ENCODE peak calls at places on chromosomes 16 and 17, in four cellular contexts. One of them, this sample, is unnamed.

GRCh38 chr17:77905266-77905665 is 53.2 kb upstream of the TNRC6C start:
- DNase-seq in trophoblast cell: no peak
- DNase-seq in GM23248: no peak
- DNase-seq in GM12878: no peak
- DNase-seq in this sample: no peak

GRCh38 chr17:78951967-78952551 is 26.9 kb upstream of the TIMP2 start:
- DNase-seq in trophoblast cell: no peak
- DNase-seq in GM12878: no peak
- DNase-seq in GM23248: no peak
- DNase-seq in this sample: no peak

GRCh38 chr17:42673885-42674754 is 2.7 kb downstream of the PLEKHH3 start:
- DNase-seq in GM12878: no peak
- DNase-seq in trophoblast cell: peak; percentile 15
- DNase-seq in GM23248: peak; percentile 70
- DNase-seq in this sample: no peak

GRCh38 chr16:13540771-13541170 is 379.2 kb upstream of the ERCC4 start:
- DNase-seq in trophoblast cell: no peak
- DNase-seq in GM23248: no peak
- DNase-seq in GM12878: no peak
- DNase-seq in this sample: no peak

GRCh38 chr16:49615606-49616005 is 240.3 kb downstream of the ZNF423 start:
- DNase-seq in GM23248: no peak
- DNase-seq in trophoblast cell: no peak
- DNase-seq in GM12878: no peak
- DNase-seq in this sample: no peak

GRCh38 chr17:44546711-44547606 is 10.3 kb upstream of the FZD2 start:
- DNase-seq in GM23248: peak; percentile 76
- DNase-seq in GM12878: no peak
- DNase-seq in trophoblast cell: peak; percentile 29
- DNase-seq in this sample: no peak

GRCh38 chr17:21024024-21024423 is 18.8 kb downstream of the USP22 start:
- DNase-seq in GM23248: no peak
- DNase-seq in trophoblast cell: no peak
- DNase-seq in GM12878: no peak
- DNase-seq in this sample: no peak

GRCh38 chr16:78783570-78784079 is 684.2 kb downstream of the WWOX start:
- DNase-seq in trophoblast cell: no peak
- DNase-seq in GM12878: no peak
- DNase-seq in GM23248: no peak
- DNase-seq in this sample: no peak

GRCh38 chr17:57158296-57158695 is 73.2 kb downstream of the AKAP1 start:
- DNase-seq in GM12878: no peak
- DNase-seq in trophoblast cell: peak; percentile 23
- DNase-seq in GM23248: peak; percentile 37
- DNase-seq in this sample: no peak

GRCh38 chr16:20740901-20741491 is 622 bp downstream of the THUMPD1 start:
- DNase-seq in trophoblast cell: peak; percentile 83
- DNase-seq in GM23248: peak; percentile 92
- DNase-seq in GM12878: peak; percentile 53
- DNase-seq in this sample: no peak

GRCh38 chr16:4376126-4376819 is 4.6 kb downstream of the VASN start:
- DNase-seq in trophoblast cell: peak; percentile 56
- DNase-seq in GM23248: peak; percentile 94
- DNase-seq in GM12878: no peak
- DNase-seq in this sample: no peak

GRCh38 chr16:56424791-56425438 is 430 bp downstream of the AMFR start:
- DNase-seq in GM23248: peak; percentile 50
- DNase-seq in trophoblast cell: no peak
- DNase-seq in GM12878: no peak
- DNase-seq in this sample: no peak

GRCh38 chr17:17479209-17479608 is 2.4 kb downstream of the MED9 start:
- DNase-seq in GM23248: no peak
- DNase-seq in trophoblast cell: no peak
- DNase-seq in GM12878: no peak
- DNase-seq in this sample: no peak

GRCh38 chr16:52497067-52497816 is 49.7 kb downstream of the TOX3 start:
- DNase-seq in GM23248: no peak
- DNase-seq in trophoblast cell: no peak
- DNase-seq in GM12878: no peak
- DNase-seq in this sample: no peak

GRCh38 chr17:15885770-15886169 is 59.2 kb upstream of the ADORA2B start:
- DNase-seq in trophoblast cell: no peak
- DNase-seq in GM23248: peak; percentile 36
- DNase-seq in GM12878: no peak
- DNase-seq in this sample: no peak

GRCh38 chr17:10631048-10631700 is 25.9 kb downstream of the MYH3 start:
- DNase-seq in GM23248: peak; percentile 52
- DNase-seq in trophoblast cell: peak; percentile 62
- DNase-seq in GM12878: no peak
- DNase-seq in this sample: no peak

GRCh38 chr17:76923491-76923890 is 55.3 kb downstream of the MGAT5B start:
- DNase-seq in GM23248: no peak
- DNase-seq in GM12878: no peak
- DNase-seq in trophoblast cell: no peak
- DNase-seq in this sample: no peak

GRCh38 chr17:76625496-76625895 is 18.1 kb downstream of the ST6GALNAC1 start:
- DNase-seq in GM23248: no peak
- DNase-seq in trophoblast cell: no peak
- DNase-seq in GM12878: no peak
- DNase-seq in this sample: no peak

DNA sequence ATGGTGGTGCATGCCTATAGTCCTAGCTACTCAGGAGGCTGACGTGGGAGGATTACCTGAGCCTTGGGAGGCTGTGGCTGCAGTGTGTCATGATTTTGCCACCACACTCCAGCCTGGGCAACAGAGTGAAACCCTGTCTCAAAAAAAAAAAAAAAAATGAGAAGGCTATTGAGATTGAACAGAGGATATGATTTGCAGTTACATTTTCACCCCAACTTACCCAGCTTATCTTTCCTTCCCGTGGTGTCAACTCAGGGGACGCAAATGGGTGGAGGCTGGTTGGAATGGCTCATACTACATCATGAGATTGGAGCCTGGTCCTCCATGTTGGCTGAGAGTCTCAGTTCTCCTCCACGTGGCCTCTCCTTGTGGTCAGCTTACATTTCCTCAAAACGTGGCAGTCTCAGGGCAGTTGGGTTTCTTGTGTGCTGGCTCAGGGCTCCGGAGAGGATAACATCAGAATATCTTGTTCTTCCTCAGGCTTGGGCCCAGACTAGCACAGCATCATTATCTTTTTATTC is 17.2 kb upstream of the NSMCE1 start:
- DNase-seq in GM12878: no peak
- DNase-seq in GM23248: peak; percentile 50
- DNase-seq in trophoblast cell: no peak
- DNase-seq in this sample: no peak
- H3K9ac ChIP-seq in GM12878: no peak overlapping the region
- H3K9ac ChIP-seq in GM23248: peak overlapping the region; percentile 9
- H3K9ac ChIP-seq in trophoblast cell: no peak overlapping the region
- H3K9ac ChIP-seq in this sample: no peak overlapping the region

DNA sequence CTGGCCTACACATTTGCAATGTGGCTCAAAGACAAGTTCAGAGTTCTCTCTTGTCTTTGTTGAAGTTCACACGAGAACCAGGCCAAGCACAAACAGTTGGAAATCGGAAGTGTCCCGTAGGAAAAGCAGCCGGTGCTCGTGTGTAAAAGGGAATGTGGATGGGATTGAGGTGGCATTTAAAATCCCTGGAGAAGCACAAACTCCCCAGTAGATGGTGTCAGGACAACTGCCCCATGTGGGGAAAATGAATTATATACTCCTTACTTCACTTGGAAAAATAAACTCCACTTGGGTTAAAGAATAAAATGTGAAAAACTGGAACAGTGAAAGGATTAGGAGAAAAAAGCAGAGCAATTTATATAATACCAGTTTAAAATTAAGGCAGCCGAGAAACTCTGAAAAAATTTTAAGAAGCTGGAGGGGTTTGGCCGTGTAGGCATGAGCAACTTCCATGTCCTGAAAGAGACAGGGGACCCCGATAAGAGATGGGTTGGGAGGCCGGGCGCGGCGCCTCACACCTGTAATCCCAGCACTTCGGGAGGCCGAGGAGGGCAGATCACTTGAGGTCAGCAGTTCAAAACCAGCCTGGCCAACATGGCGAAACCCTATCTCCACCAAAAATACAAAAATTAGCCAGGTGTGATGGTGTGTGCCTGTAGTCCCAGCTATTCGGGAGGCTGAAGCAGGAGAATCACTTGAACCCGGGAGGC is 28.1 kb downstream of the CBFA2T3 start:
- DNase-seq in GM23248: peak; percentile 17
- DNase-seq in trophoblast cell: no peak
- DNase-seq in GM12878: no peak
- DNase-seq in this sample: no peak
- H3K27me3 ChIP-seq in GM23248: peaks cover 32% of the 10 kb centered on the region
- H3K27me3 ChIP-seq in trophoblast cell: no peaks in the 10 kb centered on the region
- H3K27me3 ChIP-seq in GM12878: no peaks in the 10 kb centered on the region
- H3K27me3 ChIP-seq in this sample: peaks cover 37% of the 10 kb centered on the region

GRCh38 chr17:75367312-75367711 is 38.2 kb downstream of the GRB2 start:
- DNase-seq in trophoblast cell: peak; percentile 61
- DNase-seq in GM23248: peak; percentile 32
- DNase-seq in GM12878: no peak
- DNase-seq in this sample: peak; percentile 5

GRCh38 chr17:75366432-75366831 is 39.0 kb downstream of the GRB2 start:
- DNase-seq in GM12878: no peak
- DNase-seq in trophoblast cell: no peak
- DNase-seq in GM23248: no peak
- DNase-seq in this sample: no peak

GRCh38 chr17:75365931-75366275 is 39.6 kb downstream of the GRB2 start:
- DNase-seq in trophoblast cell: no peak
- DNase-seq in GM12878: no peak
- DNase-seq in GM23248: no peak
- DNase-seq in this sample: no peak

GRCh38 chr17:75364078-75364477 is 41.4 kb downstream of the GRB2 start:
- DNase-seq in GM23248: peak; percentile 87
- DNase-seq in trophoblast cell: peak; percentile 62
- DNase-seq in GM12878: no peak
- DNase-seq in this sample: no peak

GRCh38 chr17:75365009-75365930 is 40.2 kb downstream of the GRB2 start:
- DNase-seq in GM23248: no peak
- DNase-seq in GM12878: no peak
- DNase-seq in trophoblast cell: no peak
- DNase-seq in this sample: no peak
- H3K9ac ChIP-seq in GM23248: no peak overlapping the region
- H3K9ac ChIP-seq in GM12878: peak overlapping the region; percentile 1
- H3K9ac ChIP-seq in trophoblast cell: no peak overlapping the region
- H3K9ac ChIP-seq in this sample: no peak overlapping the region

GRCh38 chr17:7439462-7440112 is at the start of gene FGF11:
- DNase-seq in GM12878: no peak
- DNase-seq in GM23248: peak; percentile 19
- DNase-seq in trophoblast cell: no peak
- DNase-seq in this sample: no peak

GRCh38 chr17:7440113-7440822 is 956 bp downstream of the FGF11 start:
- DNase-seq in GM23248: peak; percentile 31
- DNase-seq in GM12878: no peak
- DNase-seq in trophoblast cell: no peak
- DNase-seq in this sample: no peak

GRCh38 chr17:7442142-7442541 is 2.7 kb upstream of the CHRNB1 start:
- DNase-seq in trophoblast cell: no peak
- DNase-seq in GM23248: no peak
- DNase-seq in GM12878: no peak
- DNase-seq in this sample: no peak

GRCh38 chr17:7441202-7441705 is 1.9 kb downstream of the FGF11 start:
- DNase-seq in GM12878: no peak
- DNase-seq in trophoblast cell: no peak
- DNase-seq in GM23248: no peak
- DNase-seq in this sample: no peak

GRCh38 chr17:7440823-7441174 is 1.5 kb downstream of the FGF11 start:
- DNase-seq in GM12878: no peak
- DNase-seq in trophoblast cell: no peak
- DNase-seq in GM23248: peak; percentile 52
- DNase-seq in this sample: no peak
- H3K27me3 ChIP-seq in GM12878: no peaks in the 10 kb centered on the region
- H3K27me3 ChIP-seq in trophoblast cell: peaks cover 18% of the 10 kb centered on the region
- H3K27me3 ChIP-seq in GM23248: peaks cover 32% of the 10 kb centered on the region
- H3K27me3 ChIP-seq in this sample: no peaks in the 10 kb centered on the region

This sample was measured in keratinocyte.